ENCODE peak calls at places on chromosomes 11 and 22, in seven cellular contexts. P is transverse colon, Q is cardiac muscle cell, S is psoas muscle, R is OCI-LY7, J is mucosa of descending colon, G is ovary. U is an unnamed sample. For H3K4me1, the result is how much of the 10 kb centered on the place peaks cover.

GRCh38 chr11:135033545-135033944 is 621.5 kb upstream of the B3GAT1 start:
- DNase-seq in P (no peak), Q (peak), S (no peak), R (no peak), J (no peak), G (no peak), U (no peak)

GRCh38 chr22:19869497-19870152 is 15.0 kb upstream of the GNB1L start:
- DNase-seq in P (no peak), Q (no peak), S (no peak), R (no peak), J (peak), G (peak), U (peak)

GRCh38 chr11:105368711-105369110 is 229.1 kb upstream of the CARD18 start:
- DNase-seq in P (no peak), Q (peak), S (no peak), R (no peak), J (no peak), G (no peak), U (no peak)

GRCh38 chr11:18046116-18046777 is at the start of gene TPH1:
- DNase-seq in P (peak), Q (peak), S (peak), R (no peak), J (peak), G (peak), U (peak)

GRCh38 chr22:42399315-42400271 is 32.6 kb downstream of the NFAM1 start:
- DNase-seq in P (peak), Q (peak), S (no peak), R (peak), J (no peak), G (peak), U (no peak)

GRCh38 chr11:78196661-78197091 is 8.0 kb downstream of the USP35 start:
- DNase-seq in P (no peak), Q (no peak), S (no peak), R (no peak), J (no peak), G (peak), U (peak)

GRCh38 chr11:120517390-120518315 is 6.1 kb downstream of the GRIK4 start:
- DNase-seq in P (no peak), Q (peak), S (no peak), R (no peak), J (no peak), G (peak), U (peak)

GRCh38 chr11:38990139-38990538 is 2392.1 kb upstream of the RAG2 start:
- DNase-seq in P (peak), Q (no peak), S (no peak), R (no peak), J (no peak), G (no peak), U (no peak)

GRCh38 chr11:118434123-118434552 is 2.2 kb upstream of the KMT2A start:
- DNase-seq in P (no peak), Q (peak), S (no peak), R (peak), J (no peak), G (no peak), U (no peak)

GRCh38 chr11:59658036-59658435 is 10.8 kb downstream of the PATL1 start:
- DNase-seq in P (no peak), Q (no peak), S (no peak), R (no peak), J (no peak), G (no peak), U (no peak)

GRCh38 chr11:9380773-9381172 is 3.7 kb upstream of the IPO7 start:
- DNase-seq in P (no peak), Q (no peak), S (no peak), R (no peak), J (no peak), G (no peak), U (no peak)

GRCh38 chr11:60378359-60378758 is at the start of gene MS4A7:
- DNase-seq in P (peak), Q (no peak), S (peak), R (peak), J (peak), G (no peak), U (peak)

GRCh38 chr11:1531418-1531817 is 40.7 kb downstream of the DUSP8 start:
- DNase-seq in P (no peak), Q (no peak), S (no peak), R (no peak), J (no peak), G (no peak), U (no peak)

GRCh38 chr11:27228232-27228631 is 134.8 kb downstream of the CCDC34 start:
- DNase-seq in P (no peak), Q (no peak), S (no peak), R (no peak), J (no peak), G (no peak), U (no peak)

GRCh38 chr22:37186228-37186996 is 1.6 kb downstream of the C1QTNF6 start:
- DNase-seq in P (no peak), Q (peak), S (peak), R (peak), J (peak), G (peak), U (peak)

GRCh38 chr22:44103735-44104134 is 77.0 kb upstream of the PARVG start:
- DNase-seq in P (no peak), Q (no peak), S (no peak), R (no peak), J (no peak), G (peak), U (no peak)

GRCh38 chr11:2891901-2892214 is 6.3 kb upstream of the CDKN1C start:
- DNase-seq in P (no peak), Q (peak), S (peak), R (no peak), J (peak), G (peak), U (peak)

GRCh38 chr22:46798041-46798365 is 35.6 kb downstream of the TBC1D22A start:
- DNase-seq in P (no peak), Q (no peak), S (no peak), R (no peak), J (no peak), G (no peak), U (no peak)

GRCh38 chr11:46427364-46427763 is 35.8 kb upstream of the CHRM4 start:
- DNase-seq in P (no peak), Q (no peak), S (no peak), R (no peak), J (no peak), G (no peak), U (no peak)

DNA sequence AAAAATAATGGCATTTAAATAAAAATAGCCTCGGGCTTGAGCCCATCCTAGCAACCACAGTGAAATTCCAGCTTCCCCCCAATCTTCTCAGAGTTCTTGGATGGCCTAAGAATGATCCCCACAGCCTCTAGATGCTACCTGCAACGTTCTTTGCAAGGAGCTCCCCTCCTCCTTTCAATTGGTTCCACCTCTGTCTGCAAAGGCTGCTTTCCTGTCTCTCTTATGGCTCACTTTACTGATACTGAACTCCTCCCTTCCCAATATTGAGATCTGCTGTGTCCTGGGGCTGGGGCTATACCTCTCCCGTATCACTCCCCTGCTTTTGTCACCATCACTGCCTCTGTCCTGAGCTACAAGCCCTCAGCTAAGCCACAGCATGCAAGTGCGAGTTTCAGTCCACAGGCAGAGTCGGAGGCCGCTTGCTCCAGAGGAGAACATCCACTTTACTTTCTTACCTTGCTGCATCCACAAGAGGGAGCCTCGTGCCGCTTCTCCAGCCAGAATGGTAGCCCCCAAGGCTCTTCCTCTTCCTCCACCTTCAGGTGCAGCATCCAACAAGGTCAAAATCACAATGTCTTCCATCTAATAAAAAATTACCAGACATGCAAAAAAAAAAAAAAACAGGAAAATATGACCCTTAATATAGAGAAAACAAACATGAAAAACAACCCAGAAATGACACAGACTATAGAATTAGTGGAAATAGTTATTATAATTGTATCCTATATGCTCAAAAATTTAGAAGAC is 48.6 kb upstream of the TMEM45B start:
- DNase-seq in P (peak), Q (peak), S (no peak), R (peak), J (no peak), G (no peak), U (no peak)
- TF ChIP-seq CTCF in P (peak), Q (peak), S (no peak), R (peak), J (no peak), G (no peak), U (peak)

DNA sequence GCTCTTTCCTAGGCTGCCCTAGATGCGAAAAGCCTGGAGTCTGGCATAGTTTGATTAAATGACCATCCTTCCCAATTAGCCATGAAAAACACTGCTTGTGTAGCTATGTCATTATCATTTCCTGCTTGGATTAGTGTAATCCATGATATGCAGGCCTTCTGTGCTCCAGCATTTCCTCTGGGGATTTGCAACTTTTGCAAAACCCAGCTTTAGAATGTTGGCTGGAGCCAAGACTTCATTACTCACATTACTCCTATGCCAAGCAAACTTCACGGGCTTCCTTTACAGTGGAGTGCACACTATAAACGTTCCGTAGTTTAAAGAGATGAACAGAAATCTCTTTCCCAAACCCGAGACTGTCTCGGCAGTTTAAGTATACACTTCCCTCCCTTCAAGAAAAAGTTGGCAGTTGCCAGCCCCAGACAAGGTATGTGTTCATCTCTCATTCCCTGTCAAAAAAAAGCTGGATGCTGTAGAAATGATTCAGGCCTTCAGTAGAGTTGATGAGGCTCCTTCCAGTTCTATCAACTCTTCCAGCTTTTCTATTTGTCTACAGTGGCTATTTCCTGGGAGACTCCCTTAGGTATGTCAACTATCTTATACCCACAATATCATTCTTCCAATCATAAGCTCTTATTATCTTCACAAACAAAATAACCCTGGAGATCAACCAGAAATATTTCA is 180.0 kb downstream of the MAML2 start:
- DNase-seq in P (no peak), Q (peak), S (no peak), R (no peak), J (no peak), G (no peak), U (no peak)
- H3K4me1 ChIP-seq in P (under half), Q (under half), S (under half), R (under half), J (under half), G (under half), U (under half)

GRCh38 chr11:114594703-114595102 is 883 bp downstream of the NXPE4 start:
- DNase-seq in P (no peak), Q (no peak), S (no peak), R (no peak), J (no peak), G (no peak), U (no peak)
- H3K4me3 ChIP-seq in P (peak), Q (no peak), S (no peak), R (no peak), J (peak), G (no peak), U (no peak)

DNA sequence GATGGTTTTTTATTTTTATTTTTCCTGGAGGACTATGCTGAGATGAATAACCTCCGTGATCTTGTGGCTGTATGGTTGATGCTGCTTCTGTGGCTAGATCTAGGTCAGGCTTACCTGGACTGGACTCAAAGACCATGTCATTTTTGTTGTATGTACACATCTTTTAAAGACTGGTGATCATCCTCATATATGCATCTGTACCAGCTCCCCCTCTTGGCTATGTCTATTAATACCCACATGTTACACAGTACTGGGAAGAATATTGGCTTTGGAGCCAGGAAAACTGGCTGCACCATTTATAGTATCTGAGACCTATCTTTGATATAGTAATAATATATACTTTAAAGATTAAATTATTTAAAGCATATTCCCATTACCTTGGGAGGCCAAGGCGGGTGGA is 18.4 kb upstream of the PITPNB start:
- DNase-seq in P (no peak), Q (peak), S (no peak), R (no peak), J (no peak), G (no peak), U (no peak)
- TF ChIP-seq CTCF in P (no peak), Q (peak), S (no peak), R (no peak), J (no peak), G (no peak), U (no peak)

DNA sequence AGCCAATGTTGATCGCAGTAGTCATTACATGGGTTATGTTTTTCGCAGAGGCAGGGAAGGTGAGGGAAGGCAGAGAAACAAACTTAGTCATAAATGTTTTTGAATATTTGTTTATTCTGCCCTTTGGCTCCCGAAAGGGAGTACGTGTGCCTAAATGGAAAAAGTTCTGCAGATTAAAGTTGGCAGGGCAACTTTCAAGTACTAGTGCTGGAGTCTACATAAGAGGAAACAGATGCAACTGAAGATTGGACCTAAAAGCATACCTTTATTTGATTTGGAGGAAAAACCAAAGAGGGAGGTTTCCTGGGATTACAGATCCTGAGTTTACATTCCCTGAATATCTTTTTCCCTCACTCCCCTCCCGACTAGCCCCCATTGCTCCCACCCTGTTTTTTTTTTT is 5.7 kb downstream of the HSD17B12 start:
- DNase-seq in P (no peak), Q (peak), S (no peak), R (no peak), J (no peak), G (no peak), U (no peak)
- H3K4me1 ChIP-seq in P (under half), Q (under half), S (half or more), R (half or more), J (under half), G (under half), U (half or more)